ENCODE peak calls at places on chromosomes 16 and 17, in nine cellular contexts. J, W, H, C, E, B, X, D and N are unnamed samples.

GRCh38 chr16:86823895-86824671 is 245.7 kb downstream of the FOXL1 start:
- DNase-seq in X (peak; percentile 98), D (no peak), E (no peak), C (peak; percentile 36), W (no peak), H (no peak), B (peak; percentile 85), J (no peak), N (peak; percentile 90)

GRCh38 chr16:2985457-2985856 is 5.2 kb upstream of the PKMYT1 start:
- DNase-seq in B (no peak), W (no peak), H (no peak), X (no peak), D (peak; percentile 81), C (no peak), J (no peak), E (peak; percentile 62), N (no peak)

GRCh38 chr17:81436294-81436849 is 41.1 kb downstream of the BAHCC1 start:
- DNase-seq in X (no peak), D (no peak), W (peak; percentile 59), C (peak; percentile 46), J (no peak), H (no peak), E (no peak), B (no peak), N (no peak)

GRCh38 chr17:59798111-59798510 is 90.7 kb downstream of the VMP1 start:
- DNase-seq in C (no peak), E (no peak), D (no peak), B (no peak), J (no peak), X (no peak), W (no peak), H (no peak), N (no peak)

GRCh38 chr16:57951204-57951960 is 19.5 kb downstream of the CNGB1 start:
- DNase-seq in E (no peak), X (no peak), J (no peak), W (no peak), C (no peak), D (no peak), H (no peak), B (no peak), N (no peak)

GRCh38 chr17:77189148-77189547 is 48.4 kb downstream of the SEC14L1 start:
- DNase-seq in B (no peak), W (no peak), E (no peak), C (no peak), J (no peak), D (no peak), X (no peak), H (no peak), N (no peak)

GRCh38 chr17:60594747-60595146 is 5.2 kb upstream of the PPM1D start:
- DNase-seq in H (no peak), X (no peak), W (no peak), E (no peak), J (no peak), B (no peak), D (no peak), C (no peak), N (no peak)

GRCh38 chr16:88558457-88559442 is 11.5 kb upstream of the ZC3H18 start:
- DNase-seq in E (peak; percentile 73), W (peak; percentile 85), B (peak; percentile 68), J (no peak), D (peak; percentile 93), H (no peak), X (peak; percentile 38), C (peak; percentile 86), N (peak; percentile 48)

DNA sequence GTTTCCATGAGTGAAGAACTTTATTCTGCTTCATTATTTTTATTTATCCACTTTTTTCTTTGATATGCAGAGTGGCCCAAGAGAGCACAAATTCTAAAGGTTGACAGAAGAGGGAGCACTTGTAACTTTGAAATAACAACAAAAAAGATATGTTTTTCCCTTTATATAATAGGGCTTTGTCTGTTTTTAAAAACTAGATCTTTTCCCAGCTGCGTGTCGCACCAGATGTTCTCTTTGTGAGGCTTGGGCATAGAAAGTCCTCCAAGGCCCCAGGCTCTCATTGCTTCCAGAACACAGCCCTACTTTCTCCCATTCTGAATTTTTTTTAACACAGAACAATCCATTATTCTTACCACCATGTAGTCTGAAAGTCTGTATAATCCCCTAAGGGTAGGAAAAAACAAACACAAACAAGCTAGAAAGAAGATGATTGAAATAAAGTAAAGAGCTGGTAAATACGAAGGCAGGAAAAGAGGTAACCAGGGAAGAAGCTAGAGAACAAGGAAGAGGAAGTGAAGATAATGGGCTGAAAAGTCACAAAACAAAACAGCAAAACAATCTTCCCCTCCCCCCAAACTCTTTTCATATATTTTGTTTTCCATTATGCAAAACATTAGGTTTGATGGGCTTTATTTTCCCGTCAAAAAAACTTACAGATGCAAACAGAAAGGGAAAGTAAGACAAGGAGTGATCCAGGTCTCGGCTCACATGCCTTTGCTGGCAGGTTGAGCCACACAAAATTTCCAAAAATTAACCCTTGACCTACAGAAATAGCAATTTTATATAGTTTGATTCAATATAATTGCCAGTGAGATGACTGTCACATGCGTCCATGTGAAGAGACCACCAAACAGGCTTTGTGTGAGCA is 160.3 kb downstream of the ABCA8 start:
- DNase-seq in D (no peak), H (no peak), X (peak; percentile 75), W (no peak), B (peak; percentile 82), J (no peak), E (no peak), C (peak; percentile 81), N (no peak)
- H3K4me3 ChIP-seq in D (no peak overlapping the region), H (no peak overlapping the region), X (no peak overlapping the region), W (no peak overlapping the region), B (peak overlapping the region; percentile 9), J (peak overlapping the region; percentile 14), E (no peak overlapping the region), C (no peak overlapping the region), N (no peak overlapping the region)

GRCh38 chr16:89661215-89661614 is 3.6 kb downstream of the SPATA33 start:
- DNase-seq in E (no peak), X (no peak), J (no peak), C (no peak), B (no peak), D (no peak), H (no peak), W (no peak), N (no peak)
- H3K4me3 ChIP-seq in E (no peak overlapping the region), X (no peak overlapping the region), J (no peak overlapping the region), C (no peak overlapping the region), B (no peak overlapping the region), D (no peak overlapping the region), H (no peak overlapping the region), W (no peak overlapping the region), N (no peak overlapping the region)

GRCh38 chr17:42112552-42113176 is at the start of gene DHX58:
- DNase-seq in J (peak; percentile 88), H (no peak), W (peak; percentile 85), E (peak; percentile 69), B (peak; percentile 95), C (peak; percentile 90), D (peak; percentile 85), X (peak; percentile 64), N (peak; percentile 78)
- H3K4me3 ChIP-seq in J (peak within 1 kb of the TSS; percentile 70), H (peak within 1 kb of the TSS; percentile 37), W (peak within 1 kb of the TSS; percentile 42), E (peak within 1 kb of the TSS; percentile 62), B (peak within 1 kb of the TSS; percentile 55), C (peak within 1 kb of the TSS; percentile 51), D (peak within 1 kb of the TSS; percentile 17), X (no peak within 1 kb of the TSS), N (peak within 1 kb of the TSS; percentile 52)

GRCh38 chr16:83066011-83066410 is 439.2 kb downstream of the CDH13 start:
- DNase-seq in B (no peak), J (no peak), C (no peak), H (no peak), X (no peak), D (no peak), E (no peak), W (no peak), N (no peak)
- H3K4me3 ChIP-seq in B (no peak overlapping the region), J (no peak overlapping the region), C (no peak overlapping the region), H (no peak overlapping the region), X (no peak overlapping the region), D (no peak overlapping the region), E (no peak overlapping the region), W (no peak overlapping the region), N (no peak overlapping the region)

GRCh38 chr16:22903716-22904115 is 89.8 kb downstream of the HS3ST2 start:
- DNase-seq in B (no peak), J (no peak), C (no peak), W (no peak), E (no peak), D (no peak), H (no peak), X (no peak), N (no peak)
- H3K4me3 ChIP-seq in B (no peak overlapping the region), J (no peak overlapping the region), C (no peak overlapping the region), W (no peak overlapping the region), E (no peak overlapping the region), D (no peak overlapping the region), H (no peak overlapping the region), X (no peak overlapping the region), N (no peak overlapping the region)

GRCh38 chr17:49216953-49217650 is 6.6 kb downstream of the ABI3 start:
- DNase-seq in B (no peak), X (no peak), H (no peak), W (peak; percentile 77), E (peak; percentile 53), C (no peak), D (no peak), J (no peak), N (no peak)
- H3K4me3 ChIP-seq in B (no peak overlapping the region), X (no peak overlapping the region), H (no peak overlapping the region), W (no peak overlapping the region), E (no peak overlapping the region), C (no peak overlapping the region), D (no peak overlapping the region), J (no peak overlapping the region), N (no peak overlapping the region)

DNA sequence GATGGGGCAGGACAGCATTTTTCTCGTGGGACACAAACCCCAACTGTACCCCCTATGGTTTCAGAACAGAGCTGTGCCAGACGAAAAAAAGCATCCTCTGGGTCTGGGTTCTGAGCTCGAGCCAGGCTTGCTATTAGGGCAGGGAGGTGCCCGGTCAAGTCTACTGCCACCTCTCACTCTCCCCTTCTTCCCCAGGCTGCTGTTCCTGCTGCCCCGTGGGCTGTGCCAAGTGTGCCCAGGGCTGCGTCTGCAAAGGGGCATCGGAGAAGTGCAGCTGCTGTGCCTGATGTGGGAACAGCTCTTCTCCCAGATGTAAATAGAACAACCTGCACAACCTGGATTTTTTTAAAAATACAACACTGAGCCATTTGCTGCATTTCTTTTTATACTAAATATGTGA is 1.1 kb downstream of the MT1E start:
- DNase-seq in X (no peak), J (no peak), C (no peak), D (no peak), E (no peak), B (no peak), H (no peak), W (no peak), N (no peak)
- H3K4me3 ChIP-seq in X (peak overlapping the region; percentile 59), J (peak overlapping the region; percentile 71), C (peak overlapping the region; percentile 47), D (peak overlapping the region; percentile 29), E (peak overlapping the region; percentile 83), B (peak overlapping the region; percentile 72), H (peak overlapping the region; percentile 43), W (peak overlapping the region; percentile 79), N (peak overlapping the region; percentile 49)

DNA sequence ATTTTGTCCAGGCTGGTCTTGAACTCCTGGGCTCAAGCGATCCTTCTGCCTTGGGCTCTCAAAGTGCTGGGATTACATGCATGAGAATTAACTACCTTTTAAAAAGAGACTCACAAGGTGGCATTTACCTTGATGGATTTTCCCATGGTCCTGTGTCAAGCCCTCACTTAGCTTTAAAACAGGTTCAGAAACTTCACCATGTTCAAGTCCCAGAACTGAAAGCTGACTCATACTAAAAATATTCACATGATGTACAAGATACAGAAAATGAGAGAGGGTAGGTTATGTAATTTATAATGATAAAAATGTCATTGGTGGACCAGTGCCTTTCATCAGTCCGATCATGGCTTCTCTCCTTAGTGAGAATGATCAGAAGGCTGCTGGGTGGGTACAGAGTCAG is 4.3 kb upstream of the AKAP1 start:
- DNase-seq in H (no peak), D (no peak), E (no peak), B (peak; percentile 44), J (no peak), W (no peak), C (no peak), X (no peak), N (no peak)
- H3K4me3 ChIP-seq in H (no peak overlapping the region), D (no peak overlapping the region), E (no peak overlapping the region), B (no peak overlapping the region), J (no peak overlapping the region), W (no peak overlapping the region), C (no peak overlapping the region), X (no peak overlapping the region), N (no peak overlapping the region)